ENCODE peak calls at places on chromosomes 1 and 21, in seven cellular contexts. B is astrocyte of the cerebellum; V is kidney epithelial cell; Y is epithelial cell of esophagus; X is fibroblast of mammary gland; M is fibroblast of lung; G is Jurkat, Clone E6-1. P is an unnamed sample.
A peak's percentile ranks its signal among the peaks of the same experiment; 100 is the strongest.

GRCh38 chr1:175783126-175783722 is 39.8 kb upstream of the TNR start:
- DNase-seq in B (no peak), X (no peak), G (no peak), M (no peak), V (no peak), Y (peak; percentile 9), P (no peak)

GRCh38 chr1:183764981-183765380 is 39.9 kb upstream of the RGL1 start:
- DNase-seq in Y (no peak), V (no peak), X (peak; percentile 45), B (no peak), G (no peak), M (peak; percentile 75), P (no peak)

GRCh38 chr1:109161836-109162606 is 48.1 kb downstream of the ELAPOR1 start:
- DNase-seq in G (peak; percentile 90), V (peak; percentile 53), Y (peak; percentile 91), B (no peak), X (peak; percentile 72), M (peak; percentile 85), P (peak; percentile 33)

GRCh38 chr1:12383786-12384185 is 154.0 kb downstream of the VPS13D start:
- DNase-seq in G (no peak), X (no peak), Y (no peak), V (no peak), B (no peak), M (peak; percentile 58), P (no peak)

GRCh38 chr21:19759836-19760235 is 1238.4 kb upstream of the NCAM2 start:
- DNase-seq in X (no peak), M (no peak), V (no peak), Y (no peak), G (no peak), B (no peak), P (no peak)

GRCh38 chr1:234969630-234970370 is 158.8 kb downstream of the TOMM20 start:
- DNase-seq in X (peak; percentile 61), Y (peak; percentile 54), G (no peak), B (no peak), M (peak; percentile 93), V (no peak), P (no peak)

GRCh38 chr21:15159382-15160020 is 94.7 kb upstream of the NRIP1 start:
- DNase-seq in G (no peak), X (peak; percentile 3), M (peak; percentile 48), B (no peak), V (no peak), Y (peak; percentile 27), P (peak; percentile 58)

GRCh38 chr1:51661081-51661518 is 44.2 kb downstream of the OSBPL9 start:
- DNase-seq in B (peak; percentile 91), G (no peak), V (peak; percentile 62), Y (peak; percentile 64), X (peak; percentile 97), M (peak; percentile 97), P (no peak)

GRCh38 chr1:89978763-89979162 is 16.1 kb upstream of the ZNF326 start:
- DNase-seq in B (no peak), V (no peak), M (peak; percentile 80), G (no peak), X (peak; percentile 30), Y (no peak), P (no peak)

GRCh38 chr21:39000496-39000895 is 182.8 kb downstream of the PSMG1 start:
- DNase-seq in V (no peak), X (no peak), M (no peak), Y (peak; percentile 47), G (no peak), B (no peak), P (no peak)

GRCh38 chr1:36323636-36324321 is at the start of gene EVA1B:
- DNase-seq in G (peak; percentile 18), M (peak; percentile 88), X (peak; percentile 71), Y (peak; percentile 59), B (peak; percentile 16), V (no peak), P (peak; percentile 34)

GRCh38 chr1:1020000-1020404 is at the start of gene AGRN:
- DNase-seq in V (no peak), G (no peak), M (no peak), X (no peak), B (no peak), Y (no peak), P (peak; percentile 25)

GRCh38 chr1:30005972-30006619 is 717.3 kb downstream of the MATN1 start:
- DNase-seq in B (no peak), M (no peak), V (peak; percentile 72), Y (peak; percentile 43), G (no peak), X (no peak), P (no peak)

GRCh38 chr1:77489910-77490309 is 192.5 kb downstream of the ZZZ3 start:
- DNase-seq in V (no peak), G (no peak), Y (no peak), M (peak; percentile 65), B (peak; percentile 31), X (peak; percentile 37), P (no peak)

GRCh38 chr1:211897011-211897410 is 66.4 kb upstream of the LPGAT1 start:
- DNase-seq in G (no peak), B (no peak), M (no peak), X (no peak), Y (no peak), V (no peak), P (no peak)

GRCh38 chr1:38052750-38053415 is 6.3 kb upstream of the POU3F1 start:
- DNase-seq in V (no peak), B (no peak), G (no peak), M (no peak), Y (no peak), X (no peak), P (no peak)

GRCh38 chr1:55071477-55071876 is 32.1 kb downstream of the PCSK9 start:
- DNase-seq in G (peak; percentile 16), V (no peak), Y (peak; percentile 53), X (peak; percentile 51), M (peak; percentile 47), B (peak; percentile 39), P (peak; percentile 48)

GRCh38 chr1:90724361-90724760 is 7.3 kb upstream of the BARHL2 start:
- DNase-seq in B (no peak), M (no peak), Y (no peak), V (no peak), X (no peak), G (no peak), P (no peak)

GRCh38 chr1:223337174-223337869 is 26.7 kb downstream of the SUSD4 start:
- DNase-seq in B (no peak), Y (no peak), G (no peak), X (no peak), V (no peak), M (no peak), P (no peak)

GRCh38 chr1:47616906-47617305 is 179.1 kb downstream of the FOXD2 start:
- DNase-seq in B (no peak), M (no peak), X (no peak), G (no peak), V (no peak), Y (no peak), P (no peak)

GRCh38 chr21:34523019-34523418 is 11.0 kb upstream of the KCNE1 start:
- DNase-seq in M (no peak), B (no peak), X (no peak), Y (no peak), G (no peak), V (no peak), P (peak; percentile 69)

DNA sequence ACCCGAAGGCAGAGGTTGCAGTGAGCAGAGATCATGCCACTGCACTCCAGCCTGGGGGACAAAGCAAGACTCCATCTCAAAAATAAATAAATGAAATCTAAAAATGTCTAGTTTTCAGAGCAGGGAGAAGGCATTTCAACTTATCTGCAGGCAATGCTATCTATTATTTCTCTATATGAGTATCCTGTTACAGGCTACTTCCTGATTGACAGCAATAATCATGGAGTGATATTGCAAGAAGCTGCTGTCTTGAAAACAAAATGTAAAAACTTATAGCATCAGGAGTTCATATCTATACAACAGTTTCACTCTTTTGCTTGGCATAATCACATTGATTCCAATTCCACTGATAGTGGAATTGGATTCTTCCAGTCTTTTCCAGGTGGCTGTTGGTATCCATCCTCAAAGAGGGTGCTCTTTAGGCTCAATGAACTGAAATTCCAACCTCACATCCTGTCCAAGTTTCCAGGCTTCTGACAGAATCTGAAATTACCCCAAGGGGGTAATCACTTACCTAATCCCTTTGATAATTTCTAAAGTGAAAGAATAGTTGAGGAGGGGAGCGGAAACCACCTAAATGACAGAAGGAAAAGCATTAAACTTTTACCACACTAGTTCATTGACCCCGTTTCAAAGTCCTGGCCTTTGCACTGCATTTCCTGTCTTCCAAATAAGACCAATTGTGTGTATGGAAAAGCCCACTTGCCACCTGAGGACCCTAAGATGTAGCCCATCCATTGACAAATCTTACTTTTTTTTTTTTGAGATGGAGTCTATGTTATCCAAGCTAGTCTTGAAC is 107.6 kb downstream of the GLUL start:
- DNase-seq in V (no peak), G (no peak), M (no peak), X (no peak), B (no peak), Y (no peak), P (no peak)
- H3K4me3 ChIP-seq in V (no peak overlapping the region), G (no peak overlapping the region), M (no peak overlapping the region), X (no peak overlapping the region), B (no peak overlapping the region), Y (no peak overlapping the region), P (no peak overlapping the region)

GRCh38 chr1:185309566-185309965 is 7.5 kb downstream of the IVNS1ABP start:
- DNase-seq in M (peak; percentile 14), Y (no peak), G (no peak), V (no peak), B (no peak), X (no peak), P (no peak)

GRCh38 chr1:185311589-185312225 is 5.3 kb downstream of the IVNS1ABP start:
- DNase-seq in G (no peak), B (no peak), M (no peak), V (no peak), X (no peak), Y (no peak), P (peak; percentile 24)

GRCh38 chr1:185314416-185314815 is 2.6 kb downstream of the IVNS1ABP start:
- DNase-seq in G (no peak), Y (peak; percentile 46), X (no peak), V (no peak), B (no peak), M (no peak), P (peak; percentile 36)

GRCh38 chr1:185315364-185316108 is 1.5 kb downstream of the IVNS1ABP start:
- DNase-seq in V (no peak), M (peak; percentile 23), Y (no peak), G (no peak), X (no peak), B (no peak), P (peak; percentile 89)

GRCh38 chr1:185312361-185312760 is 4.7 kb downstream of the IVNS1ABP start:
- DNase-seq in G (no peak), V (no peak), X (no peak), M (no peak), Y (no peak), B (no peak), P (no peak)
- H3K4me3 ChIP-seq in G (no peak overlapping the region), V (peak overlapping the region; percentile 4), X (no peak overlapping the region), M (no peak overlapping the region), Y (no peak overlapping the region), B (no peak overlapping the region), P (no peak overlapping the region)

DNA sequence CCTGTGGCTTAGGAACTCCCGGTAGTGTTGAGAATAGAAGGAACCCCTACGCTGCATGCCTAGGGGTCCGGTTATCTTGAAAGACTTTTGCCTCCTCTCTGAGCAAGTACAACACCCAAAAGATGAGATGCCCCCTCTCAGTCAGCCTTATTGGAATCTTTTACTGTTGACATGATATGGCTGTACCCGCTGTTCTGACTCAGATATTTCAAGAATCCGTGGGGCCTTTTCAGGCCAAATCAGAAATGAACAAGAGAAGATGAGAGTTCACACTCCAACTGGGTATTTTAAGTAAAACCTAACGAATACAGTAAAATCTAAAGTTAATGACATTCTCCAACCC is 164.2 kb downstream of the PPIAL4G start:
- DNase-seq in V (no peak), B (no peak), M (no peak), Y (no peak), G (no peak), X (no peak), P (no peak)
- H3K4me3 ChIP-seq in V (no peak overlapping the region), B (no peak overlapping the region), M (no peak overlapping the region), Y (no peak overlapping the region), G (no peak overlapping the region), X (no peak overlapping the region), P (no peak overlapping the region)

GRCh38 chr1:26994772-26995625 is 1.5 kb downstream of the TRNP1 start:
- DNase-seq in Y (peak; percentile 70), M (no peak), G (no peak), X (no peak), V (no peak), B (no peak), P (no peak)
- H3K4me3 ChIP-seq in Y (peak overlapping the region; percentile 74), M (peak overlapping the region; percentile 73), G (no peak overlapping the region), X (peak overlapping the region; percentile 90), V (peak overlapping the region; percentile 82), B (peak overlapping the region; percentile 63), P (no peak overlapping the region)

P was measured in small intestine.